ENCODE peak calls at places on chromosomes 12 and 14, in nine cellular contexts. W is WTC11, S is mucosa of descending colon, L is NCI-H1436, R is hypothalamus, K is GM13976, Q is A549, Y is adrenal gland, M is NAMALWA. J is an unnamed sample.

GRCh38 chr14:104795781-104796681 is 483 bp upstream of the AKT1 start:
- DNase-seq in L (peak; percentile 50), M (peak; percentile 46), R (no peak), Q (peak; percentile 67), S (peak; percentile 80), W (no peak), Y (peak; percentile 72), K (peak; percentile 92), J (peak; percentile 83)

GRCh38 chr14:94787655-94788054 is 17.7 kb upstream of the GSC start:
- DNase-seq in S (no peak), R (no peak), K (no peak), Y (no peak), Q (no peak), L (no peak), M (no peak), W (no peak), J (no peak)

GRCh38 chr14:67191768-67192290 is 2.6 kb downstream of the GARIN2 start:
- DNase-seq in Q (no peak), M (no peak), W (no peak), L (no peak), Y (no peak), K (no peak), S (no peak), R (no peak), J (no peak)

GRCh38 chr14:84527706-84528105 is 1002.2 kb upstream of the FLRT2 start:
- DNase-seq in M (no peak), R (no peak), Y (no peak), L (no peak), K (no peak), W (no peak), S (no peak), Q (no peak), J (no peak)

GRCh38 chr12:123180171-123180570 is 29.3 kb upstream of the PITPNM2 start:
- DNase-seq in R (no peak), Y (no peak), Q (no peak), L (no peak), M (no peak), K (no peak), S (no peak), W (no peak), J (no peak)

GRCh38 chr14:65137648-65138317 is 35.5 kb upstream of the MAX start:
- DNase-seq in Q (no peak), S (no peak), R (no peak), W (no peak), Y (no peak), M (no peak), L (no peak), K (no peak), J (no peak)

GRCh38 chr14:92694807-92695206 is 53.6 kb downstream of the LGMN start:
- DNase-seq in W (no peak), Y (no peak), Q (no peak), M (no peak), R (no peak), K (no peak), S (no peak), L (no peak), J (no peak)

GRCh38 chr12:42568952-42569916 is 20.3 kb downstream of the PRICKLE1 start:
- DNase-seq in S (no peak), W (no peak), M (peak; percentile 77), L (peak; percentile 10), R (no peak), Q (no peak), Y (no peak), K (peak; percentile 38), J (peak; percentile 63)

GRCh38 chr12:22410497-22410896 is 76.0 kb upstream of the ST8SIA1 start:
- DNase-seq in Q (no peak), R (no peak), S (no peak), W (no peak), K (no peak), M (no peak), L (no peak), Y (no peak), J (peak; percentile 9)

GRCh38 chr12:254039-254438 is 8.6 kb downstream of the SLC6A13 start:
- DNase-seq in K (no peak), Q (no peak), S (no peak), R (no peak), L (no peak), Y (no peak), M (no peak), W (no peak), J (no peak)

GRCh38 chr12:13343380-13343779 is 146.9 kb downstream of the EMP1 start:
- DNase-seq in S (no peak), Q (no peak), Y (no peak), R (no peak), W (no peak), K (no peak), M (no peak), L (no peak), J (no peak)

GRCh38 chr14:75283162-75283883 is 4.7 kb downstream of the FOS start:
- DNase-seq in K (no peak), Y (no peak), R (no peak), M (peak; percentile 48), W (no peak), S (no peak), L (no peak), Q (no peak), J (peak; percentile 84)

GRCh38 chr12:86663691-86664090 is 407.5 kb upstream of the MGAT4C start:
- DNase-seq in Y (no peak), L (no peak), Q (no peak), S (no peak), R (no peak), K (no peak), M (no peak), W (no peak), J (no peak)

GRCh38 chr14:59301354-59301753 is 112.9 kb downstream of the DAAM1 start:
- DNase-seq in K (no peak), L (no peak), W (no peak), Y (no peak), M (peak; percentile 88), R (no peak), Q (no peak), S (no peak), J (no peak)

GRCh38 chr12:124519741-124520140 is 47.7 kb downstream of the NCOR2 start:
- DNase-seq in R (no peak), Q (no peak), W (no peak), S (no peak), M (no peak), L (no peak), Y (no peak), K (no peak), J (no peak)

GRCh38 chr12:32390572-32391219 is 8.7 kb upstream of the FGD4 start:
- DNase-seq in R (no peak), Y (peak; percentile 30), W (peak; percentile 60), L (no peak), M (peak; percentile 29), S (no peak), Q (no peak), K (peak; percentile 49), J (no peak)

GRCh38 chr12:89951694-89952060 is 243.0 kb upstream of the ATP2B1 start:
- DNase-seq in R (no peak), K (no peak), W (no peak), Y (no peak), Q (no peak), S (no peak), L (no peak), M (no peak), J (no peak)

GRCh38 chr12:108798551-108799221 is 58.7 kb downstream of the SSH1 start:
- DNase-seq in L (no peak), K (no peak), R (no peak), S (no peak), Q (no peak), Y (no peak), W (no peak), M (no peak), J (no peak)

GRCh38 chr12:109455706-109456105 is 21.4 kb downstream of the KCTD10 start:
- DNase-seq in Q (no peak), M (no peak), R (no peak), S (no peak), W (no peak), Y (no peak), K (no peak), L (no peak), J (no peak)

GRCh38 chr14:72657214-72657921 is 236.5 kb downstream of the DPF3 start:
- DNase-seq in L (no peak), W (no peak), Q (no peak), R (no peak), K (no peak), Y (no peak), M (no peak), S (no peak), J (no peak)

GRCh38 chr14:100706200-100706599 is 20.5 kb upstream of the DLK1 start:
- DNase-seq in W (no peak), K (no peak), L (no peak), S (no peak), M (no peak), Q (no peak), R (no peak), Y (no peak), J (no peak)

GRCh38 chr12:42102720-42103119 is 42.0 kb downstream of the GXYLT1 start:
- DNase-seq in L (no peak), Y (no peak), M (no peak), K (no peak), R (no peak), W (no peak), S (no peak), Q (no peak), J (no peak)

GRCh38 chr14:96852823-96853422 is 55.7 kb downstream of the VRK1 start:
- DNase-seq in S (no peak), L (no peak), W (no peak), K (peak; percentile 19), Q (peak; percentile 6), M (peak; percentile 65), Y (no peak), R (no peak), J (peak; percentile 68)

GRCh38 chr14:79325557-79325956 is 885.7 kb downstream of the DIO2 start:
- DNase-seq in S (no peak), K (no peak), Q (no peak), L (no peak), M (no peak), Y (no peak), W (no peak), R (no peak), J (no peak)

GRCh38 chr12:90102957-90103652 is 394.5 kb upstream of the ATP2B1 start:
- DNase-seq in K (peak; percentile 16), Y (no peak), Q (peak; percentile 18), S (no peak), L (no peak), W (no peak), M (peak; percentile 70), R (no peak), J (peak; percentile 45)

GRCh38 chr14:79395061-79395460 is 816.2 kb downstream of the DIO2 start:
- DNase-seq in M (no peak), S (no peak), K (no peak), R (no peak), L (no peak), W (no peak), Y (no peak), Q (no peak), J (no peak)

GRCh38 chr12:101802486-101802885 is 28.3 kb downstream of the GNPTAB start:
- DNase-seq in Q (no peak), L (no peak), S (no peak), W (no peak), K (no peak), Y (no peak), R (no peak), M (no peak), J (no peak)

GRCh38 chr14:61965030-61965745 is 203.0 kb downstream of the SNAPC1 start:
- DNase-seq in Y (no peak), Q (no peak), M (no peak), W (no peak), R (no peak), L (no peak), S (no peak), K (no peak), J (peak; percentile 8)

GRCh38 chr12:47742253-47742825 is 16.3 kb downstream of the RAPGEF3 start:
- DNase-seq in M (peak; percentile 74), R (no peak), Q (peak; percentile 63), L (no peak), W (peak; percentile 88), S (peak; percentile 65), Y (peak; percentile 65), K (peak; percentile 72), J (peak; percentile 39)

GRCh38 chr14:21910260-21910659 is 236.6 kb upstream of the OR4E1 start:
- DNase-seq in K (no peak), R (no peak), W (no peak), L (no peak), S (no peak), Y (no peak), M (no peak), Q (no peak), J (no peak)

GRCh38 chr14:94378527-94379290 is 9.7 kb downstream of the SERPINA1 start:
- DNase-seq in R (no peak), K (no peak), L (no peak), Y (no peak), W (no peak), M (no peak), S (no peak), Q (no peak), J (no peak)